ENCODE peak calls at places on chromosomes 16 and 17, in seven cellular contexts. One of them, this sample, is unnamed.

GRCh38 chr16:14373901-14374300 is 256.2 kb downstream of the PARN start:
- DNase-seq in T-helper 1 cell: no peak
- DNase-seq in mucosa of gallbladder: no peak
- DNase-seq in NCI-H1417: no peak
- DNase-seq in stimulated activated CD4-positive, alpha-beta T cell treated with anti-CD3 and anti-CD28 coated beads, Interleukin-2, amount 100 ng/mL, for 4 hours: no peak
- DNase-seq in fibroblast of the aortic adventitia: no peak
- DNase-seq in left ventricle myocardium superior: no peak
- DNase-seq in this sample: no peak

GRCh38 chr16:30609002-30609927 is 924 bp downstream of the ZNF689 start:
- DNase-seq in fibroblast of the aortic adventitia: peak
- DNase-seq in T-helper 1 cell: no peak
- DNase-seq in left ventricle myocardium superior: peak
- DNase-seq in stimulated activated CD4-positive, alpha-beta T cell treated with anti-CD3 and anti-CD28 coated beads, Interleukin-2, amount 100 ng/mL, for 4 hours: no peak
- DNase-seq in mucosa of gallbladder: no peak
- DNase-seq in NCI-H1417: no peak
- DNase-seq in this sample: peak

GRCh38 chr17:80393961-80394360 is 21.0 kb upstream of the ENDOV start:
- DNase-seq in left ventricle myocardium superior: no peak
- DNase-seq in mucosa of gallbladder: no peak
- DNase-seq in stimulated activated CD4-positive, alpha-beta T cell treated with anti-CD3 and anti-CD28 coated beads, Interleukin-2, amount 100 ng/mL, for 4 hours: no peak
- DNase-seq in T-helper 1 cell: no peak
- DNase-seq in NCI-H1417: no peak
- DNase-seq in fibroblast of the aortic adventitia: no peak
- DNase-seq in this sample: no peak

GRCh38 chr16:8963010-8963824 is 489 bp downstream of the USP7 start:
- DNase-seq in left ventricle myocardium superior: no peak
- DNase-seq in stimulated activated CD4-positive, alpha-beta T cell treated with anti-CD3 and anti-CD28 coated beads, Interleukin-2, amount 100 ng/mL, for 4 hours: no peak
- DNase-seq in NCI-H1417: no peak
- DNase-seq in mucosa of gallbladder: no peak
- DNase-seq in fibroblast of the aortic adventitia: no peak
- DNase-seq in T-helper 1 cell: no peak
- DNase-seq in this sample: peak

GRCh38 chr16:4765511-4766474 is 1.2 kb downstream of the ZNF500 start:
- DNase-seq in NCI-H1417: no peak
- DNase-seq in T-helper 1 cell: no peak
- DNase-seq in fibroblast of the aortic adventitia: no peak
- DNase-seq in mucosa of gallbladder: no peak
- DNase-seq in stimulated activated CD4-positive, alpha-beta T cell treated with anti-CD3 and anti-CD28 coated beads, Interleukin-2, amount 100 ng/mL, for 4 hours: no peak
- DNase-seq in left ventricle myocardium superior: no peak
- DNase-seq in this sample: peak

GRCh38 chr16:2487517-2487842 is 12.6 kb downstream of the TBC1D24 start:
- DNase-seq in NCI-H1417: no peak
- DNase-seq in stimulated activated CD4-positive, alpha-beta T cell treated with anti-CD3 and anti-CD28 coated beads, Interleukin-2, amount 100 ng/mL, for 4 hours: no peak
- DNase-seq in left ventricle myocardium superior: no peak
- DNase-seq in T-helper 1 cell: no peak
- DNase-seq in fibroblast of the aortic adventitia: no peak
- DNase-seq in mucosa of gallbladder: no peak
- DNase-seq in this sample: no peak

GRCh38 chr17:7004398-7005253 is 7.8 kb upstream of the RNASEK start:
- DNase-seq in mucosa of gallbladder: no peak
- DNase-seq in fibroblast of the aortic adventitia: peak
- DNase-seq in NCI-H1417: peak
- DNase-seq in T-helper 1 cell: no peak
- DNase-seq in left ventricle myocardium superior: no peak
- DNase-seq in stimulated activated CD4-positive, alpha-beta T cell treated with anti-CD3 and anti-CD28 coated beads, Interleukin-2, amount 100 ng/mL, for 4 hours: no peak
- DNase-seq in this sample: peak

GRCh38 chr17:19678581-19679418 is 30.2 kb downstream of the ALDH3A2 start:
- DNase-seq in fibroblast of the aortic adventitia: no peak
- DNase-seq in left ventricle myocardium superior: no peak
- DNase-seq in NCI-H1417: no peak
- DNase-seq in mucosa of gallbladder: no peak
- DNase-seq in T-helper 1 cell: no peak
- DNase-seq in stimulated activated CD4-positive, alpha-beta T cell treated with anti-CD3 and anti-CD28 coated beads, Interleukin-2, amount 100 ng/mL, for 4 hours: no peak
- DNase-seq in this sample: no peak

GRCh38 chr17:72580321-72581127 is 459.7 kb downstream of the SOX9 start:
- DNase-seq in stimulated activated CD4-positive, alpha-beta T cell treated with anti-CD3 and anti-CD28 coated beads, Interleukin-2, amount 100 ng/mL, for 4 hours: no peak
- DNase-seq in mucosa of gallbladder: peak
- DNase-seq in fibroblast of the aortic adventitia: no peak
- DNase-seq in NCI-H1417: peak
- DNase-seq in left ventricle myocardium superior: no peak
- DNase-seq in T-helper 1 cell: no peak
- DNase-seq in this sample: peak

GRCh38 chr17:4543557-4544026 is 11.6 kb downstream of the MYBBP1A start:
- DNase-seq in NCI-H1417: no peak
- DNase-seq in left ventricle myocardium superior: peak
- DNase-seq in mucosa of gallbladder: no peak
- DNase-seq in fibroblast of the aortic adventitia: no peak
- DNase-seq in T-helper 1 cell: no peak
- DNase-seq in stimulated activated CD4-positive, alpha-beta T cell treated with anti-CD3 and anti-CD28 coated beads, Interleukin-2, amount 100 ng/mL, for 4 hours: no peak
- DNase-seq in this sample: no peak

GRCh38 chr17:75827291-75828050 is 16.7 kb downstream of the UNC13D start:
- DNase-seq in stimulated activated CD4-positive, alpha-beta T cell treated with anti-CD3 and anti-CD28 coated beads, Interleukin-2, amount 100 ng/mL, for 4 hours: peak
- DNase-seq in NCI-H1417: no peak
- DNase-seq in mucosa of gallbladder: peak
- DNase-seq in left ventricle myocardium superior: peak
- DNase-seq in fibroblast of the aortic adventitia: peak
- DNase-seq in T-helper 1 cell: peak
- DNase-seq in this sample: peak

GRCh38 chr17:50101346-50102163 is 6.4 kb downstream of the PDK2 start:
- DNase-seq in fibroblast of the aortic adventitia: peak
- DNase-seq in mucosa of gallbladder: peak
- DNase-seq in T-helper 1 cell: no peak
- DNase-seq in NCI-H1417: no peak
- DNase-seq in left ventricle myocardium superior: peak
- DNase-seq in stimulated activated CD4-positive, alpha-beta T cell treated with anti-CD3 and anti-CD28 coated beads, Interleukin-2, amount 100 ng/mL, for 4 hours: no peak
- DNase-seq in this sample: no peak

GRCh38 chr16:50505115-50505514 is 43.1 kb upstream of the NKD1 start:
- DNase-seq in mucosa of gallbladder: no peak
- DNase-seq in left ventricle myocardium superior: no peak
- DNase-seq in stimulated activated CD4-positive, alpha-beta T cell treated with anti-CD3 and anti-CD28 coated beads, Interleukin-2, amount 100 ng/mL, for 4 hours: no peak
- DNase-seq in fibroblast of the aortic adventitia: no peak
- DNase-seq in NCI-H1417: no peak
- DNase-seq in T-helper 1 cell: no peak
- DNase-seq in this sample: no peak

GRCh38 chr16:88516666-88517065 is 53.5 kb upstream of the ZC3H18 start:
- DNase-seq in stimulated activated CD4-positive, alpha-beta T cell treated with anti-CD3 and anti-CD28 coated beads, Interleukin-2, amount 100 ng/mL, for 4 hours: no peak
- DNase-seq in T-helper 1 cell: no peak
- DNase-seq in mucosa of gallbladder: no peak
- DNase-seq in NCI-H1417: no peak
- DNase-seq in left ventricle myocardium superior: no peak
- DNase-seq in fibroblast of the aortic adventitia: no peak
- DNase-seq in this sample: no peak

GRCh38 chr17:20291076-20291475 is 176.3 kb downstream of the LGALS9B start:
- DNase-seq in stimulated activated CD4-positive, alpha-beta T cell treated with anti-CD3 and anti-CD28 coated beads, Interleukin-2, amount 100 ng/mL, for 4 hours: no peak
- DNase-seq in T-helper 1 cell: no peak
- DNase-seq in fibroblast of the aortic adventitia: no peak
- DNase-seq in NCI-H1417: no peak
- DNase-seq in mucosa of gallbladder: no peak
- DNase-seq in left ventricle myocardium superior: no peak
- DNase-seq in this sample: no peak

GRCh38 chr16:86287641-86288201 is 222.6 kb upstream of the FOXF1 start:
- DNase-seq in T-helper 1 cell: no peak
- DNase-seq in mucosa of gallbladder: no peak
- DNase-seq in NCI-H1417: no peak
- DNase-seq in left ventricle myocardium superior: no peak
- DNase-seq in fibroblast of the aortic adventitia: no peak
- DNase-seq in stimulated activated CD4-positive, alpha-beta T cell treated with anti-CD3 and anti-CD28 coated beads, Interleukin-2, amount 100 ng/mL, for 4 hours: no peak
- DNase-seq in this sample: no peak

GRCh38 chr17:57862990-57863667 is 13.3 kb upstream of the MRPS23 start:
- DNase-seq in mucosa of gallbladder: no peak
- DNase-seq in stimulated activated CD4-positive, alpha-beta T cell treated with anti-CD3 and anti-CD28 coated beads, Interleukin-2, amount 100 ng/mL, for 4 hours: no peak
- DNase-seq in NCI-H1417: no peak
- DNase-seq in T-helper 1 cell: no peak
- DNase-seq in fibroblast of the aortic adventitia: no peak
- DNase-seq in left ventricle myocardium superior: no peak
- DNase-seq in this sample: no peak

GRCh38 chr16:81143921-81144471 is 47.8 kb upstream of the GCSH start:
- DNase-seq in NCI-H1417: no peak
- DNase-seq in left ventricle myocardium superior: no peak
- DNase-seq in mucosa of gallbladder: no peak
- DNase-seq in stimulated activated CD4-positive, alpha-beta T cell treated with anti-CD3 and anti-CD28 coated beads, Interleukin-2, amount 100 ng/mL, for 4 hours: no peak
- DNase-seq in fibroblast of the aortic adventitia: no peak
- DNase-seq in T-helper 1 cell: no peak
- DNase-seq in this sample: no peak

GRCh38 chr16:82855471-82855870 is 228.7 kb downstream of the CDH13 start:
- DNase-seq in NCI-H1417: no peak
- DNase-seq in left ventricle myocardium superior: no peak
- DNase-seq in fibroblast of the aortic adventitia: peak
- DNase-seq in stimulated activated CD4-positive, alpha-beta T cell treated with anti-CD3 and anti-CD28 coated beads, Interleukin-2, amount 100 ng/mL, for 4 hours: no peak
- DNase-seq in T-helper 1 cell: no peak
- DNase-seq in mucosa of gallbladder: no peak
- DNase-seq in this sample: no peak

GRCh38 chr16:84501077-84501735 is 3.3 kb downstream of the MEAK7 start:
- DNase-seq in left ventricle myocardium superior: no peak
- DNase-seq in fibroblast of the aortic adventitia: peak
- DNase-seq in T-helper 1 cell: no peak
- DNase-seq in stimulated activated CD4-positive, alpha-beta T cell treated with anti-CD3 and anti-CD28 coated beads, Interleukin-2, amount 100 ng/mL, for 4 hours: no peak
- DNase-seq in NCI-H1417: no peak
- DNase-seq in mucosa of gallbladder: no peak
- DNase-seq in this sample: no peak

This sample was measured in NCI-H146.